ENCODE peak calls at places on chromosomes 2 and 18, in four cellular contexts. Q is KG1; P is effector CD4-positive, alpha-beta T cell; V is ovary. S is an unnamed sample.

GRCh38 chr18:77749189-77749588 is 499.5 kb downstream of the GALR1 start:
- DNase-seq in P (no peak), Q (no peak), V (no peak), S (no peak)

GRCh38 chr18:457120-457519 is 43.4 kb downstream of the COLEC12 start:
- DNase-seq in Q (no peak), V (no peak), P (no peak), S (no peak)

GRCh38 chr2:236871500-236872001 is 214.1 kb upstream of the COPS8 start:
- DNase-seq in P (no peak), V (no peak), Q (no peak), S (peak)

GRCh38 chr18:46097853-46098615 is at the start of gene ATP5F1A:
- DNase-seq in P (peak), V (peak), Q (peak), S (peak)

GRCh38 chr2:187224989-187225388 is 223.1 kb downstream of the CALCRL start:
- DNase-seq in P (no peak), Q (no peak), V (no peak), S (no peak)

GRCh38 chr2:157468931-157469708 is 25.2 kb upstream of the CYTIP start:
- DNase-seq in V (no peak), Q (peak), P (no peak), S (peak)

GRCh38 chr18:2655153-2655953 is at the start of gene SMCHD1:
- DNase-seq in Q (peak), V (peak), P (peak), S (peak)

GRCh38 chr2:229407170-229407569 is 136.1 kb upstream of the PID1 start:
- DNase-seq in P (no peak), Q (no peak), V (peak), S (peak)

GRCh38 chr2:158049129-158049855 is 52.4 kb upstream of the UPP2 start:
- DNase-seq in Q (no peak), V (no peak), P (no peak), S (no peak)

GRCh38 chr2:202418511-202418910 is 42.4 kb downstream of the BMPR2 start:
- DNase-seq in Q (no peak), P (no peak), V (no peak), S (peak)

GRCh38 chr2:201070966-201071304 is 536 bp downstream of the HYCC2 start:
- DNase-seq in V (no peak), Q (no peak), P (no peak), S (no peak)

GRCh38 chr2:146123714-146124113 is 1603.8 kb upstream of the ZEB2 start:
- DNase-seq in P (no peak), Q (no peak), V (no peak), S (no peak)

GRCh38 chr18:6284300-6284699 is 130.4 kb downstream of the L3MBTL4 start:
- DNase-seq in P (no peak), V (no peak), Q (no peak), S (no peak)

GRCh38 chr2:30910686-30911085 is 103.4 kb upstream of the CAPN13 start:
- DNase-seq in V (no peak), Q (no peak), P (no peak), S (no peak)

GRCh38 chr2:183868707-183869106 is 729.6 kb upstream of the ZNF804A start:
- DNase-seq in V (no peak), P (no peak), Q (no peak), S (no peak)

GRCh38 chr2:155377931-155378444 is 679.5 kb downstream of the KCNJ3 start:
- DNase-seq in P (no peak), Q (no peak), V (no peak), S (no peak)

GRCh38 chr2:118089015-118089800 is 937 bp downstream of the INSIG2 start:
- DNase-seq in V (no peak), Q (no peak), P (no peak), S (peak)

GRCh38 chr2:119261498-119262225 is 38.0 kb downstream of the STEAP3 start:
- DNase-seq in Q (no peak), P (no peak), V (no peak), S (no peak)

GRCh38 chr2:54107903-54108615 is 7.4 kb upstream of the ACYP2 start:
- DNase-seq in V (no peak), Q (no peak), P (no peak), S (no peak)

S was measured in small intestine.